ENCODE peak calls at places on chromosome 11, in ten cellular contexts. D is right atrium auricular region; F is thyroid gland; O is neuronal stem cell; C is spleen; M is heart right ventricle; Q is neural progenitor cell; H is SJCRH30; U is CD8-positive, alpha-beta memory T cell; T is sigmoid colon. I is an unnamed sample. For H3K4me1, the result is how much of the 10 kb centered on the place peaks cover.

GRCh38 chr11:47376543-47377371 is 1.6 kb downstream of the SPI1 start:
- DNase-seq in F (peak), U (no peak), O (no peak), D (no peak), Q (no peak), C (peak), M (no peak), H (no peak), T (no peak), I (no peak)

GRCh38 chr11:7175007-7175406 is 76.7 kb upstream of the SYT9 start:
- DNase-seq in T (no peak), U (no peak), Q (no peak), D (no peak), M (no peak), F (no peak), O (no peak), H (no peak), C (no peak), I (no peak)

GRCh38 chr11:9001736-9002135 is 2.1 kb downstream of the NRIP3 start:
- DNase-seq in T (no peak), U (no peak), C (no peak), D (no peak), F (no peak), M (no peak), O (no peak), H (no peak), Q (no peak), I (no peak)

GRCh38 chr11:126341760-126342161 is 13.7 kb upstream of the ST3GAL4 start:
- DNase-seq in O (no peak), T (no peak), D (no peak), F (no peak), M (no peak), U (no peak), C (peak), Q (no peak), H (peak), I (no peak)

GRCh38 chr11:65053826-65054503 is 4.4 kb downstream of the NAALADL1 start:
- DNase-seq in Q (no peak), F (no peak), C (no peak), T (no peak), M (no peak), H (no peak), O (no peak), U (no peak), D (no peak), I (no peak)

GRCh38 chr11:78188809-78189724 is at the start of gene USP35:
- DNase-seq in D (no peak), F (no peak), C (peak), H (no peak), Q (no peak), T (peak), M (no peak), O (no peak), U (peak), I (peak)

GRCh38 chr11:45078236-45079074 is 68.0 kb upstream of the PRDM11 start:
- DNase-seq in H (no peak), C (no peak), O (no peak), Q (no peak), U (no peak), D (no peak), F (no peak), T (peak), M (peak), I (no peak)

GRCh38 chr11:45100338-45100737 is 46.1 kb upstream of the PRDM11 start:
- DNase-seq in F (no peak), D (no peak), M (no peak), Q (peak), U (no peak), H (no peak), T (no peak), C (no peak), O (no peak), I (no peak)

GRCh38 chr11:80898910-80899309 is 1458.1 kb upstream of the TENM4 start:
- DNase-seq in F (no peak), U (no peak), M (no peak), H (no peak), O (no peak), T (no peak), Q (no peak), D (no peak), C (no peak), I (no peak)

GRCh38 chr11:11857769-11858168 is 16.0 kb downstream of the USP47 start:
- DNase-seq in F (no peak), C (no peak), D (no peak), Q (no peak), T (no peak), O (no peak), H (no peak), U (no peak), M (no peak), I (no peak)

GRCh38 chr11:87198266-87198881 is 160.6 kb downstream of the TMEM135 start:
- DNase-seq in C (no peak), T (no peak), U (no peak), O (no peak), M (no peak), H (no peak), Q (no peak), F (no peak), D (no peak), I (no peak)

GRCh38 chr11:133950874-133951483 is 5.8 kb downstream of the IGSF9B start:
- DNase-seq in C (no peak), T (no peak), H (no peak), U (no peak), F (peak), Q (peak), O (no peak), D (no peak), M (peak), I (no peak)

GRCh38 chr11:92632510-92632909 is 336.9 kb upstream of the MTNR1B start:
- DNase-seq in F (no peak), U (no peak), H (no peak), O (no peak), Q (no peak), D (no peak), M (no peak), C (no peak), T (no peak), I (no peak)

GRCh38 chr11:4025957-4026324 is 68.7 kb upstream of the RRM1 start:
- DNase-seq in Q (no peak), H (no peak), C (no peak), F (no peak), M (no peak), O (no peak), U (no peak), D (no peak), T (no peak), I (no peak)

GRCh38 chr11:114279778-114280532 is 16.2 kb upstream of the NNMT start:
- DNase-seq in U (no peak), Q (no peak), F (no peak), H (no peak), T (no peak), D (no peak), C (no peak), M (no peak), O (no peak), I (no peak)

GRCh38 chr11:117217141-117217609 is 14.7 kb downstream of the PCSK7 start:
- DNase-seq in C (no peak), M (peak), O (no peak), T (peak), U (no peak), H (no peak), D (no peak), Q (no peak), F (no peak), I (no peak)

GRCh38 chr11:79081441-79082124 is 359.2 kb downstream of the TENM4 start:
- DNase-seq in U (no peak), H (no peak), M (no peak), C (no peak), F (no peak), O (no peak), D (no peak), T (no peak), Q (peak), I (no peak)

GRCh38 chr11:82038151-82038550 is 695.5 kb downstream of the FAM181B start:
- DNase-seq in H (no peak), O (no peak), M (no peak), C (no peak), U (no peak), T (no peak), F (no peak), D (no peak), Q (no peak), I (no peak)

GRCh38 chr11:77171885-77172665 is 44.0 kb downstream of the MYO7A start:
- DNase-seq in C (no peak), D (no peak), U (no peak), F (no peak), H (no peak), Q (peak), O (peak), M (no peak), T (no peak), I (no peak)

GRCh38 chr11:68303083-68303482 is 9.3 kb upstream of the LRP5 start:
- DNase-seq in M (no peak), F (no peak), U (peak), Q (no peak), O (no peak), T (no peak), H (no peak), D (no peak), C (no peak), I (no peak)

GRCh38 chr11:13105237-13105844 is 96.2 kb downstream of the RASSF10 start:
- DNase-seq in T (no peak), C (no peak), M (peak), D (no peak), O (no peak), H (peak), U (no peak), F (no peak), Q (no peak), I (no peak)

GRCh38 chr11:106691807-106692365 is 326.4 kb downstream of the GUCY1A2 start:
- DNase-seq in Q (no peak), O (no peak), M (no peak), T (no peak), H (no peak), D (no peak), U (no peak), C (no peak), F (no peak), I (no peak)

GRCh38 chr11:112016088-112016764 is 9.0 kb upstream of the DLAT start:
- DNase-seq in D (no peak), H (no peak), O (no peak), M (no peak), U (no peak), F (no peak), T (no peak), C (no peak), Q (no peak), I (no peak)

GRCh38 chr11:114166897-114167323 is 107.4 kb downstream of the ZBTB16 start:
- DNase-seq in M (no peak), D (no peak), Q (no peak), H (peak), F (peak), O (no peak), C (no peak), U (peak), T (peak), I (no peak)

GRCh38 chr11:14380947-14381555 is 22.1 kb upstream of the RRAS2 start:
- DNase-seq in O (peak), H (peak), T (peak), C (peak), Q (peak), U (peak), F (peak), D (peak), M (peak), I (no peak)

GRCh38 chr11:118581057-118581456 is 8.8 kb downstream of the ARCN1 start:
- DNase-seq in C (no peak), U (no peak), M (no peak), Q (no peak), H (no peak), D (no peak), F (no peak), T (no peak), O (no peak), I (no peak)
- H3K27ac ChIP-seq in C (peak), U (no peak), M (peak), Q (no peak), H (no peak), D (no peak), F (no peak), T (no peak), O (no peak), I (no peak)

DNA sequence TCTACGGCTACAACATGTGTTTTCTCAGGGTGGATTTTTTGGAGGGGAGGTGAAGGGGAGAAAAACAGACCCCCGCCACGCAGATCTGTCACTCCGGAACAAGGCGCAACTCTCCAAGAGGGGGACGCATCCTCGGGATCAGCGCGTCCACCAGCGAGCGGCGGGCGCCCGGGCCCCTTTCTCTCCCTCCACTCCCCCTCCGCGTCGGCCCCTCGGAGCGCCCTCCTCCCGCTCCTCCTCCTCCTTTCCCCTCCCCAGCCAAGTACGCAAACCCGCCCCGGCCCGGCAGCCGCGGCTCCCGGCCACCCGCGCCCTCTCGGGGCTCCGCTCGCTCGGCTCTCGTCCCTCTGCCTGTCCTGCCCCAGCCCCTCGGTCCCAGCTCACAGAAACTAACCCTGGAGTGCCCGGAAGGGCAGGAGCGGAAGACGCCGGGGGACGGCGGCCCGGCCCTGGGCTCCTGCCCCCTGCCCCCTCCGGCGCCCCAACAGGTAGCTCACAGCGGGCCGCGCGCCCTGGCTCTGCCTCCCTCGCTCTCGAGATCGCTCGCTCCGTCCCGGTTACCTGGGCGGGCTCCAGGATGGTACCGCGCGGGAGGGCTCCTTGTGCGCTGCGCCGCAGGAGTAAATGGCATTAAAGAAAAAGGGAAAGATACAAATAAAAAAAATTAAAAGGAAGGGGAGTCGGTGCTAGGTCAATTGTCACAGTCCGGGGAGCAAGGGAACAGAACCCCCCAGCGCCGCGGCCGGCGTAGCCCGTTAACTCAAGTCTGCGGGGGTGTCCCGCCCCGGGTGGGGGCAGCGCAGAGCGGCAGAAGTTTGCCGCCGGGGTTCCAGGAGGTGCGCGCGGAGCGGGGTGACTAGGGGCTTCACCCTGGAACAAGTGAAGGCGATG is 131.4 kb upstream of the C11orf58 start:
- DNase-seq in U (no peak), O (peak), C (peak), T (peak), D (no peak), Q (peak), M (peak), F (peak), H (peak), I (peak)
- H3K4me3 ChIP-seq in U (peak), O (peak), C (peak), T (peak), D (peak), Q (peak), M (peak), F (peak), H (peak), I (peak)

GRCh38 chr11:1761110-1761856 is 2.4 kb downstream of the CTSD start:
- DNase-seq in U (no peak), F (no peak), D (no peak), H (no peak), C (peak), O (no peak), T (no peak), Q (no peak), M (no peak), I (no peak)
- H3K4me1 ChIP-seq in U (half or more), F (under half), D (under half), H (under half), C (half or more), O (under half), T (under half), Q (under half), M (half or more), I (under half)

DNA sequence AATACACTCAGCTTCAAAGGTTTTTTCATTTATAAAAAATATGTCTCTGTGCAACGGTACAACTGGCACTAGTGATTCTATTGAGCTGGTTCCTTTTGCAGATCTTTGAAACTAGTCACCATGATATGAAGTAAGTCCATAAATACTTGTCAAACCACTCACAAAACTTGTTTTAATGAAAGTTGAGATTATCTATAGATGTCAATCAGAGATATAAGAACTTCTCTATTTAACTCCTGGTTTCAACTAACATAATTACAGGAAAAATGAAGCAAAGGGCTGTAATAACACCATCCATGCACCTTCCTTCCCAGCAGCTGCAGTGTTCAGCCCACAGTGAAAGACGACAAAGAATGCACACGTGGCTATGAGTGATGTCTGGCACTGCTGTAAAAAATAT is 44.7 kb downstream of the TMEM123 start:
- DNase-seq in H (no peak), U (no peak), F (no peak), Q (no peak), C (no peak), M (no peak), O (no peak), T (no peak), D (no peak), I (no peak)
- H3K27ac ChIP-seq in H (no peak), U (no peak), F (no peak), Q (no peak), C (no peak), M (no peak), O (no peak), T (no peak), D (no peak), I (no peak)

GRCh38 chr11:33258631-33259184 is 1.5 kb downstream of the HIPK3 start:
- DNase-seq in H (no peak), U (no peak), M (no peak), O (no peak), C (no peak), Q (no peak), F (no peak), D (no peak), T (peak), I (no peak)

GRCh38 chr11:33257160-33257896 is at the start of gene HIPK3:
- DNase-seq in Q (peak), T (peak), M (peak), U (peak), C (peak), H (peak), D (peak), O (peak), F (peak), I (peak)

GRCh38 chr11:33257897-33258630 is 883 bp downstream of the HIPK3 start:
- DNase-seq in M (peak), D (peak), O (peak), F (peak), U (peak), H (peak), Q (peak), C (peak), T (peak), I (no peak)

GRCh38 chr11:33262016-33262638 is 4.9 kb downstream of the HIPK3 start:
- DNase-seq in C (no peak), D (no peak), M (no peak), U (no peak), H (no peak), O (no peak), F (no peak), Q (no peak), T (no peak), I (no peak)

DNA sequence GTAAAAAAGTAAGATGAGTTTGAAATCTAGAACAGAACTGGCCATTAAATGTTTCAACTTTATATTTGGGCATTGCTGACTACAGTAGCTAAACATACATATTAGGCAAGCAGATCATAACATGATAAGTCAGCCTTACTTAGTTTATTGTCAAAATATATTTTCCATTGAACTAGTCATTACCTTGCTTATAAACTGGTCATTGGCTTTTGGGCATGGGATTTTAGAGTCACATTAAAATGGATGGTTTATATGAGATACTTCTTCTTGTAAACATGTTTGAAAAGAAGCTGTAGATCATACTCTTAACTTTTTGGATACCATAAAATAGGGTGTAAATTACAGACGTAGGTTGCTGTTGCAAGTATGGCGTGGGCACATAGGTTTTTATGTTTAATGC is 2.7 kb downstream of the HIPK3 start:
- DNase-seq in F (no peak), M (no peak), U (no peak), H (no peak), T (no peak), O (no peak), C (no peak), D (no peak), Q (no peak), I (no peak)
- H3K4me3 ChIP-seq in F (peak), M (peak), U (no peak), H (peak), T (peak), O (peak), C (peak), D (peak), Q (no peak), I (no peak)